ENCODE peak calls at places on chromosomes 12 and 14, in four cellular contexts. I is transverse colon, S is A549, R is suprapubic skin. Y is an unnamed sample.

GRCh38 chr14:46048127-46048526 is 603.5 kb downstream of the RPL10L start:
- DNase-seq in I (no peak), S (no peak), R (no peak), Y (no peak)

GRCh38 chr12:27644446-27644845 is 51.8 kb upstream of the REP15 start:
- DNase-seq in I (no peak), S (no peak), R (no peak), Y (no peak)

GRCh38 chr12:56084958-56085543 is 5.1 kb downstream of the ERBB3 start:
- DNase-seq in I (peak), S (peak), R (no peak), Y (no peak)

GRCh38 chr12:66352197-66352596 is 49.9 kb downstream of the HELB start:
- DNase-seq in I (no peak), S (no peak), R (no peak), Y (no peak)

GRCh38 chr14:33933386-33933934 is 17.4 kb downstream of the EGLN3 start:
- DNase-seq in I (no peak), S (no peak), R (no peak), Y (no peak)

GRCh38 chr14:89399594-89400068 is 17.4 kb downstream of the FOXN3 start:
- DNase-seq in I (no peak), S (no peak), R (no peak), Y (no peak)

GRCh38 chr12:115763376-115763775 is 514.1 kb downstream of the MED13L start:
- DNase-seq in I (no peak), S (no peak), R (no peak), Y (no peak)

GRCh38 chr14:34682787-34683321 is 31.5 kb downstream of the CFL2 start:
- DNase-seq in I (no peak), S (no peak), R (no peak), Y (no peak)

GRCh38 chr12:82425241-82425640 is 66.9 kb downstream of the METTL25 start:
- DNase-seq in I (no peak), S (no peak), R (no peak), Y (no peak)

GRCh38 chr12:1517007-1517406 is 77.4 kb downstream of the FBXL14 start:
- DNase-seq in I (no peak), S (no peak), R (no peak), Y (no peak)

GRCh38 chr12:102321305-102322082 is 123.9 kb upstream of the PMCH start:
- DNase-seq in I (no peak), S (no peak), R (no peak), Y (no peak)

GRCh38 chr14:57611555-57612075 is 118.0 kb upstream of the CCDC198 start:
- DNase-seq in I (no peak), S (no peak), R (no peak), Y (no peak)

GRCh38 chr12:91316161-91316759 is 133.6 kb upstream of the DCN start:
- DNase-seq in I (no peak), S (no peak), R (no peak), Y (no peak)

GRCh38 chr12:104682790-104683279 is 226.1 kb downstream of the CHST11 start:
- DNase-seq in I (no peak), S (no peak), R (no peak), Y (no peak)

GRCh38 chr14:89276424-89276975 is 140.5 kb downstream of the FOXN3 start:
- DNase-seq in I (peak), S (no peak), R (no peak), Y (no peak)

GRCh38 chr14:60722836-60723217 is 1.3 kb downstream of the SIX4 start:
- DNase-seq in I (peak), S (peak), R (no peak), Y (no peak)

GRCh38 chr14:36301159-36301558 is 19.3 kb downstream of the MBIP start:
- DNase-seq in I (no peak), S (no peak), R (no peak), Y (no peak)

GRCh38 chr12:91777268-91777997 is 368.2 kb downstream of the BTG1 start:
- DNase-seq in I (no peak), S (peak), R (no peak), Y (no peak)

GRCh38 chr14:69573205-69573840 is 1.3 kb downstream of the CCDC177 start:
- DNase-seq in I (no peak), S (no peak), R (no peak), Y (no peak)

GRCh38 chr14:95117937-95118726 is 39.2 kb downstream of the DICER1 start:
- DNase-seq in I (no peak), S (no peak), R (no peak), Y (no peak)

GRCh38 chr14:37034410-37035285 is 137.8 kb downstream of the SLC25A21 start:
- DNase-seq in I (no peak), S (no peak), R (no peak), Y (no peak)

GRCh38 chr12:27014859-27015729 is 910 bp upstream of the TM7SF3 start:
- DNase-seq in I (no peak), S (no peak), R (no peak), Y (no peak)

GRCh38 chr14:103725739-103726395 is 10.3 kb downstream of the ZFYVE21 start:
- DNase-seq in I (no peak), S (no peak), R (no peak), Y (no peak)

GRCh38 chr14:103724116-103724515 is 8.5 kb downstream of the ZFYVE21 start:
- DNase-seq in I (peak), S (no peak), R (no peak), Y (peak)

GRCh38 chr14:103725001-103725682 is 9.5 kb downstream of the ZFYVE21 start:
- DNase-seq in I (no peak), S (no peak), R (no peak), Y (no peak)

GRCh38 chr14:103721334-103722120 is 5.9 kb downstream of the ZFYVE21 start:
- DNase-seq in I (no peak), S (peak), R (no peak), Y (no peak)

GRCh38 chr14:103723176-103724081 is 7.8 kb downstream of the ZFYVE21 start:
- DNase-seq in I (peak), S (no peak), R (no peak), Y (no peak)
- H3K27ac ChIP-seq in I (peak), S (no peak), R (peak), Y (peak)

GRCh38 chr12:10140001-10140400 is 10.0 kb upstream of the CLEC7A start:
- DNase-seq in I (no peak), S (peak), R (no peak), Y (no peak)
- H3K4me3 ChIP-seq in I (no peak), S (no peak), R (no peak), Y (no peak)

GRCh38 chr14:105065280-105066228 is at the start of gene GPR132:
- DNase-seq in I (peak), S (no peak), R (peak), Y (no peak)
- TF ChIP-seq EP300 in I (no peak), S (no peak), R (no peak), Y (peak)

GRCh38 chr12:24595652-24596235 is 353.2 kb downstream of the BCAT1 start:
- DNase-seq in I (no peak), S (no peak), R (no peak), Y (no peak)

GRCh38 chr12:24592048-24592447 is 356.9 kb downstream of the BCAT1 start:
- DNase-seq in I (no peak), S (no peak), R (no peak), Y (no peak)

GRCh38 chr12:24586293-24586692 is 362.6 kb downstream of the BCAT1 start:
- DNase-seq in I (no peak), S (no peak), R (no peak), Y (no peak)

GRCh38 chr12:24596768-24597388 is 352.0 kb downstream of the BCAT1 start:
- DNase-seq in I (no peak), S (peak), R (no peak), Y (no peak)

DNA sequence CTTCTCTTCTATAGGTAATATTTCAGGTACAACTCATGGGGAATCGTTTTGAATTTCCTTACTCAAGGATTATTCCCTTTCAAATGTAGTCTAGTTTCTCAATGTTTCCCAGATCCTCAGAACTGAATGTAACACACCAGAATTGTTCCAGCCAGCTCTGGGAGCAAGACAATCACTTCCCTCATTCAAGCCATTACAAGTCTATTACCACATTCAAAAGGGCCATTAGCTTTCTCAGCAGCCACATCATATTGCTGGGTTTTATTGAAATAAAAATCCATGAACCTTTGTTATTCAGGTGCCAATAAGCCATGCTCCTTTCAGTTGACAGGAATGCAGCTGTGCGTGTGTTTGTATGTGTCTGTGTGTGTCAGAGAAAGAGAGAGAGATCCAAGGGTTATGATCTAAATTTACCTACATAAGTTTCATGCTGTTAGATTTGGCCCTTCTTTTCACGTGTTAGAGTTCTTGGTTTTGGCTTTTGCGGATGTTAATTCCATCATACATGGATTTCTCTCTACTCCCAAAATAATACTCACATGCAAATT is 357.7 kb downstream of the BCAT1 start:
- DNase-seq in I (no peak), S (no peak), R (no peak), Y (no peak)
- H3K27ac ChIP-seq in I (no peak), S (no peak), R (no peak), Y (no peak)

DNA sequence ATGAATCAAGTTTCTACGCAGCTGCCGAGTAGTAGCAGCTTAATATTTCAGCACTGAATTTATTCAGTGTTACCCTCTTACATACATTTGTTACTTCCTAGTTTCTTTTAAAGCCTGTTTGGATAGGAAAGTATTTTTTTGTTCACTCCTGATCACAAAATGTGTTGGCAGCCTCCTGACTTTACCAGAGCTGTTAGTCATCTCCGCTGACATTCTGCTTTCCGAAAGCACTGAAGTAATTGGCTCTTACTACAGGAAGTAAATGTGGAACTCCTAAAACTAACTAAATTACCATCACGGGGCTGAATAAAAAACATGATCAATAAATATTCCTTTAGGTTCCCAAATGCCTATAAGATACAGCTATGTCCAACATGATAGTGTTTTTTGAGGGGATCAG is 225.5 kb downstream of the EPS8 start:
- DNase-seq in I (no peak), S (no peak), R (no peak), Y (peak)
- H3K4me3 ChIP-seq in I (no peak), S (no peak), R (peak), Y (no peak)

GRCh38 chr12:13177373-13177772 is 19.2 kb upstream of the EMP1 start:
- DNase-seq in I (no peak), S (no peak), R (no peak), Y (no peak)

GRCh38 chr12:13177896-13178295 is 18.6 kb upstream of the EMP1 start:
- DNase-seq in I (no peak), S (no peak), R (no peak), Y (no peak)

GRCh38 chr12:13178568-13179158 is 17.9 kb upstream of the EMP1 start:
- DNase-seq in I (no peak), S (no peak), R (no peak), Y (no peak)

GRCh38 chr12:13181375-13182070 is 15.0 kb upstream of the EMP1 start:
- DNase-seq in I (no peak), S (no peak), R (no peak), Y (no peak)

DNA sequence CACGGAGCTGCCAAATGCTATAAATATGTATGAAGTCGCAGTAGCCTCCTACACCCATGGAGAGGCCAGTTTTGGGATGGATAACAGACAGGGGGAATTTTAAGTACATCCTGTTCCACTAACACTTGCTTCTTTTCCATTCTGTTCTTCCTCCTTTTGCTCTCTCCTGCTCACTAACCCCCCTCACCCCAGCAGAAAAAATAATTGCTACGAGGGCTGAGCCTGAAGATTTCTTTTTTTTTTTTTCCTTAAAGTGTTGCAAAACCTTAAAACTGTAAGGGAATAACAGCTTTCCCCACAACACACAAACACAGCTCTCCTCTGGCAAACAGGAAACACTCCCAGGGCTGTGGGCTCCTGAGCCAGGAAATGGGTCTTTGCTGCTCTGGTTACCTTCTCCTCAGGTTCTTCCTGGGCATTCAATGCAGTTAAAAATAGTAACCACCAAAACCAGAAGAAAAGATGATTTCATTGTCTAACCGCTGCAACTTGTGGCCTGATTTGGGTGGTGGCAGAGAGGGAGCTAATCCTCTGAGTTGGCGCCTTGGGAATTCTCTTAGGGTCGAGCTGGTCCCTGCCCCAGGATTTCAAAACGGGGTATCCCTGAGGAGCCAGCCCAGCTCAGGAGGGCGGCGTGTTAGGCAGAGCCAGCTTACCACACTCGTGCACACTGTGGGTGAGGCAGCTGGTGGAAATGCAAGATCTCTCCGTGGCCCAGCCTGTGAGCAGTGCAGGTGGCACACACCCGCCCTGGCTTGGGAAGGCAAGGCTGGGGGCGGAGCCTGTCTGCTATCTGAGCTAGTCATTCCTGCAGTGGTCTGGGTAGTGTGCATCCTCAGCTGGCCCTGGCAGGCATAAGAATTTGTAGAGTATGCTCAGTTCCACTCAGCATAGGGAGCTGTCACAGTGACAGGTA is 17.1 kb upstream of the EMP1 start:
- DNase-seq in I (peak), S (peak), R (peak), Y (no peak)
- TF ChIP-seq EP300 in I (no peak), S (no peak), R (no peak), Y (peak)

GRCh38 chr12:7128681-7129593 is at the start of gene RBP5:
- DNase-seq in I (no peak), S (no peak), R (no peak), Y (no peak)

GRCh38 chr12:7130537-7130790 is 293 bp downstream of the CLSTN3 start:
- DNase-seq in I (no peak), S (no peak), R (no peak), Y (no peak)

GRCh38 chr12:7131502-7131866 is 1.3 kb downstream of the CLSTN3 start:
- DNase-seq in I (no peak), S (no peak), R (no peak), Y (no peak)

GRCh38 chr12:7130791-7131501 is 775 bp downstream of the CLSTN3 start:
- DNase-seq in I (peak), S (no peak), R (no peak), Y (no peak)

DNA sequence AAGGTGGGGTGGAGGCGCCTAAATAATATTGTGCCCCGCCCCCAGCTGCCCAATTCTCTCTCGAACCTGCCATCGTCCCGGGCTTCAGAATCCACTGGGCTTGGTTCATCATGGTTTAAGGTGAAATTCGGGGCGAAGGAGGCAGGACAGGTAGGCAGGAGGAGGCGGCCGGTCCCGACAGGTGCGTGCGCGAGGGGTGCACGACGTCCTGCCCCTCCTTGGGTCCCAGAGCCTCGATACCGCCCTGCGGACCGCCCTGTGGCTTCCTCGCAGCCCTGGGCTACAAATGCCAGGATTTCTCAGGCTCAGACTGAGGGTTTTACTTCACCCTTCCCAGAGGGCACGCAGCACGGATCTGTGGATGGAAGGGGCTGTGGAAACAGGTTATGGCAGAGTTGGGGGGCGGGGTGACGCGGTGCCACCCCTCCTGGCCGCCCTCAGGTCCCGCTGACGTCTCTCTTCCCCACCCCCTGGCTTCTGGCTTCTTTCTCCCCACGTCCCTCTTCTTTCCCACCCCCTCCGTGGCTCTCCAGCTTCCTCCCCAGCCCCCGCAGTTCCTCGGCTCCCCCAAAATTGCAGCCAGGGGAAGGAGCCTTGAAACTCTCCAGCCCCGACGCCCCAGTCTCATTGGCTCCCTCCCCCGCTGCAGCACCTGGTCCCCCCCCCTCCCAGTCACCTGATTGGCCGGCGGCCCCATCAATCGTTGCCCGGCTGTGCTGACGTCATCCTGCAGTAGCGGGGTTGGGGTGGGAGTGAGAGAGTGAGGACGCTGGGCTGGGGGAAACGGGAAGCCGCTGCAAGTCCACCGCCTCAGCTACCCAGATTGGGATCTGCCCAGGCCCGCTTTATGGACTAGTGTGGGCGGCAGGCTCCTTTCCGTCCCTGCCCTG is at the start of gene CLSTN3:
- DNase-seq in I (peak), S (no peak), R (peak), Y (peak)
- H3K27ac ChIP-seq in I (peak), S (no peak), R (peak), Y (peak)

DNA sequence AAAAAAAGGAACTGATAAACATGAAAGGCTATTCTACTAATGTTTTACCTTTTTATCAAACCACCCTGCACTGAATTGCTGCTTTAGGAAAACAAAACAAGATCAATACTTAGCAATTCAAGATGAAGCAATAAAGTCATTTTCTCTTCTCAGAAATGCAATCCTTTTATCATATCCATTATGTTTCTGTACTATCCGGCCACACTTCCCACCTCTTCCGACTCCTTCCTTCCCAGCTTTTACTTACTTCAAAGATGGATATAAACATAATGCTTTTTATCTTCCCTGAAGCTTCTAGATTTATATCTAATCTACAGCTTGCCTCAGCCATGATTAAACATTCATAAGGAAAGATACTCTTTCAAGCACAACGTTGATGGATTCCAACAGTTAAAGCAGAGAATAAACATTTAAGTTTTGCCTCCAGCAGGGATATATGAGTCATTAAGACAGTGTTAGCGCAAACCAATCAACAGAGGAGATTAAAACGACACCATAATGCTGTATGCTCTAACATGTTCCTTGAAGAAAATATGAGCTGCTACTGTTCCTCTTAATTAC is 74.7 kb upstream of the BBS10 start:
- DNase-seq in I (no peak), S (no peak), R (no peak), Y (no peak)
- H3K4me3 ChIP-seq in I (no peak), S (no peak), R (peak), Y (no peak)

DNA sequence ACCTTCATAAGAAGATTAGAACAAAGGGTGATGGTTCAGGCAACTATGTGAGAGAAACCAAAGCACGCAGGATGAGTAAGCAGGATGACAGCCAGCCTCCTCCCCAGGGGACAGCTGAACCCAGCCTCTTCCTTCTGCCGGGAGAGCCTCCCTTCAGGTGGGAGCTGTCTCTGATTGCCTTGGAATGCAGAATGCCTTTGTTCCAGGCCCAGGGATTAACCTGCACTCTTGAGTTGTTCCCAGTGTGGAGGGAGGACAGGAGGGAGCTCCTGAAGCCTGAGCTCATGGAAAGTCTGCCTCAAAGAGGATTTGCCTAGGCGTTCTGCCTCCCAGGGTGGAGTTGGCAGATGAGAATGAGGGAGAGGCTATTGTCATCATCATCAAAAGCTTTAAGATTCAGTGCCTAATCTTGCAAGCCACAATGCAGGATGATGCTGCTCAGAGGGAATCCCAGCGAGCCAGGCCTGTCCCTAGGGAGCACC is 3.6 kb upstream of the KRT6A start:
- DNase-seq in I (no peak), S (peak), R (no peak), Y (no peak)
- TF ChIP-seq EP300 in I (no peak), S (no peak), R (no peak), Y (peak)